ENCODE peak calls at places on chromosomes 13 and 19, in seven cellular contexts. O is trophoblast cell, E is neuronal stem cell, P is IMR-90, U is mesenchymal stem cell, D is H1, Z is mesendoderm. V is an unnamed sample.

GRCh38 chr19:45402469-45403070 is 2.3 kb downstream of the PPP1R13L start:
- DNase-seq in E (no peak), P (no peak), U (peak; percentile 37), D (no peak), Z (peak; percentile 92), O (peak; percentile 77), V (peak; percentile 85)

GRCh38 chr13:43359536-43359935 is 336.1 kb downstream of the DNAJC15 start:
- DNase-seq in E (no peak), O (no peak), U (no peak), Z (no peak), D (no peak), P (no peak), V (no peak)

GRCh38 chr13:49062297-49062896 is 86.7 kb downstream of the FNDC3A start:
- DNase-seq in Z (no peak), U (no peak), P (peak; percentile 15), O (peak; percentile 23), E (no peak), D (no peak), V (no peak)

GRCh38 chr19:42069619-42070293 is at the start of gene GRIK5:
- DNase-seq in U (no peak), Z (peak; percentile 60), O (no peak), P (no peak), D (no peak), E (no peak), V (peak; percentile 56)

GRCh38 chr13:27977476-27978300 is 8.6 kb upstream of the CDX2 start:
- DNase-seq in D (no peak), P (no peak), U (no peak), E (no peak), O (no peak), Z (peak; percentile 86), V (peak; percentile 60)

GRCh38 chr19:14333101-14333871 is 48.0 kb upstream of the ADGRE5 start:
- DNase-seq in D (no peak), P (no peak), O (peak; percentile 30), E (no peak), Z (peak; percentile 66), U (no peak), V (peak; percentile 60)

GRCh38 chr13:57557979-57558529 is 73.5 kb upstream of the PCDH17 start:
- DNase-seq in U (peak; percentile 9), O (no peak), E (peak; percentile 8), P (no peak), Z (peak; percentile 69), D (no peak), V (no peak)

GRCh38 chr13:34364633-34365032 is 546.7 kb downstream of the RFC3 start:
- DNase-seq in P (peak; percentile 16), Z (no peak), D (no peak), E (no peak), O (no peak), U (no peak), V (no peak)

GRCh38 chr13:100040196-100040595 is 48.7 kb upstream of the PCCA start:
- DNase-seq in Z (no peak), O (no peak), D (no peak), U (no peak), P (no peak), E (no peak), V (no peak)

GRCh38 chr19:18427752-18428131 is 8.5 kb downstream of the SSBP4 start:
- DNase-seq in O (no peak), D (no peak), P (no peak), U (no peak), Z (no peak), E (no peak), V (no peak)

GRCh38 chr13:78596701-78597550 is 6.4 kb downstream of the POU4F1 start:
- DNase-seq in E (peak; percentile 33), D (no peak), U (no peak), P (no peak), O (no peak), Z (no peak), V (peak; percentile 65)

GRCh38 chr13:112740502-112741131 is 50.8 kb downstream of the ATP11A start:
- DNase-seq in D (no peak), O (peak; percentile 75), E (no peak), U (peak; percentile 93), Z (no peak), P (peak; percentile 95), V (no peak)
- H2BK5ac ChIP-seq in D (peak overlapping the region; percentile 69), O (no peak overlapping the region), E (no peak overlapping the region), U (no peak overlapping the region), Z (no peak overlapping the region), P (peak overlapping the region; percentile 94), V (no peak overlapping the region)

DNA sequence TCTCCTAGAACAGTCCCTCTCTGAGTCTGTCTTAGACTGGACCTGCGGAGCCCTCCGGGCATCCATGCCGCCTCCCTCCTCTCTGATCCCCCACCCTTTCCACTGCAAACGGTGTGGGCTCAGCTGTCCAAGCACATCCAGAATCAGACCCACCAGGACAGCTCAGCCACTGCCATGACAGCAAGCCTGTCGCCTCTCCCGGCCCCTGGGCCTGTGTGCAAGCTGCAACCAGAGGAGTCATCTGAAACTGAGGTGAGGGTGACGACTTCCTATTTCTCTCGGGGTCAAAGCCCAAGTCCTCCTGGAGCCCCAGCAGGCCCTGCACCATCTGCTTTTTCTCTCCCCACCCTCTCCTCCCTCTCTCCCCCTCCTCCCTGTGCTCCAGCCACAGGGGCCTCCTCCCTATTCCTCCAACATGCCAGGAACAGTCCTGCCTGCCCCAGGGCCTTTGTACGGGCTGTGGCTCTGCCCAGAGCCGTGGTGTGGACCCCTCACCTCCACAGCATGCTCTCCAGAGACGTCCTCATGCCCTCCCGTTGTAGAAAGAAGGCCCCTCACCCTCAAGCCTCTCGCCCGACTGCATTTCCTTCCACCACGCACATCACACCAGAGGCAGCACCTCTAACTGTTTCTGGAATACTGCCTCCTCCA is 23.5 kb upstream of the MYDGF start:
- DNase-seq in P (no peak), D (no peak), U (no peak), O (no peak), Z (no peak), E (no peak), V (no peak)
- H3K27ac ChIP-seq in P (peak overlapping the region; percentile 60), D (no peak overlapping the region), U (peak overlapping the region; percentile 89), O (no peak overlapping the region), Z (no peak overlapping the region), E (no peak overlapping the region), V (no peak overlapping the region)

DNA sequence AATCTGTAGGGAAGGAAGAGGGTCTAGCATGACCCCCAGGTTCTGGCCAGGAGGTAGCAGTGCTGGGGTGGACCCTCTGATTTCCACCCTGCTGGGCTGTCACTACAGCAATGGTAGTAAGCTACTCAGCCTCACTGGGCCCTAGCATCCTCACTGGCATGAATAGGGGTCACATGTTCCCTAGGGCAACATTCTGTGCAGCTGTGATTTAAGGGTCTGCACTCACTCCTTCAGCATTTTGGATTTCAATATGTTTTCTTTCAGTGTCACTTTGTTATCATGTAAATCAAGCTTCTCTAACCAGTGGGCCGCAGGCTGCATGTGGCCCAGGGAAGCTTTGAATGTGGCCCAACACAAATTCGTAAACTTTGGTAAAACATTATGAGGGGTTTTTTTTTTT is 57.8 kb downstream of the SPATA13 start:
- DNase-seq in P (no peak), E (no peak), D (no peak), O (no peak), U (no peak), Z (no peak), V (no peak)
- H2BK5ac ChIP-seq in P (no peak overlapping the region), E (peak overlapping the region; percentile 16), D (peak overlapping the region; percentile 46), O (no peak overlapping the region), U (no peak overlapping the region), Z (no peak overlapping the region), V (no peak overlapping the region)

GRCh38 chr19:1221141-1221903 is 15.7 kb downstream of the STK11 start:
- DNase-seq in P (peak; percentile 54), O (no peak), D (no peak), U (peak; percentile 72), E (no peak), Z (no peak), V (no peak)
- H3K27ac ChIP-seq in P (no peak overlapping the region), O (no peak overlapping the region), D (no peak overlapping the region), U (no peak overlapping the region), E (no peak overlapping the region), Z (no peak overlapping the region), V (no peak overlapping the region)

GRCh38 chr19:1449467-1450442 is at the start of gene APC2:
- DNase-seq in U (peak; percentile 44), Z (peak; percentile 73), P (peak; percentile 44), D (no peak), O (no peak), E (peak; percentile 82), V (peak; percentile 83)

GRCh38 chr19:1453525-1454371 is 3.8 kb downstream of the APC2 start:
- DNase-seq in U (no peak), E (no peak), O (no peak), Z (no peak), P (no peak), D (no peak), V (peak; percentile 63)

GRCh38 chr19:1451916-1452801 is 2.2 kb downstream of the APC2 start:
- DNase-seq in E (no peak), Z (no peak), O (no peak), U (no peak), D (no peak), P (no peak), V (peak; percentile 75)

GRCh38 chr19:1452802-1453524 is 3.0 kb downstream of the APC2 start:
- DNase-seq in Z (no peak), P (no peak), U (no peak), D (no peak), E (no peak), O (no peak), V (no peak)

GRCh38 chr19:1450735-1451669 is 1.1 kb downstream of the APC2 start:
- DNase-seq in D (no peak), U (no peak), E (no peak), Z (no peak), P (no peak), O (no peak), V (no peak)
- H2BK5ac ChIP-seq in D (no peak overlapping the region), U (no peak overlapping the region), E (peak overlapping the region; percentile 35), Z (no peak overlapping the region), P (no peak overlapping the region), O (no peak overlapping the region), V (no peak overlapping the region)

GRCh38 chr19:33080761-33081681 is at the start of gene GPATCH1:
- DNase-seq in P (peak; percentile 73), E (peak; percentile 86), Z (peak; percentile 94), O (peak; percentile 80), U (peak; percentile 88), D (peak; percentile 60), V (peak; percentile 91)
- H3K27ac ChIP-seq in P (peak within 1 kb of the TSS; percentile 90), E (peak within 1 kb of the TSS; percentile 69), Z (no peak within 1 kb of the TSS), O (no peak within 1 kb of the TSS), U (peak within 1 kb of the TSS; percentile 58), D (no peak within 1 kb of the TSS), V (no peak within 1 kb of the TSS)

GRCh38 chr13:55029280-55029679 is 2000.7 kb downstream of the OLFM4 start:
- DNase-seq in Z (no peak), U (no peak), O (no peak), E (no peak), D (no peak), P (no peak), V (no peak)
- H2BK5ac ChIP-seq in Z (no peak overlapping the region), U (no peak overlapping the region), O (no peak overlapping the region), E (no peak overlapping the region), D (no peak overlapping the region), P (no peak overlapping the region), V (no peak overlapping the region)

DNA sequence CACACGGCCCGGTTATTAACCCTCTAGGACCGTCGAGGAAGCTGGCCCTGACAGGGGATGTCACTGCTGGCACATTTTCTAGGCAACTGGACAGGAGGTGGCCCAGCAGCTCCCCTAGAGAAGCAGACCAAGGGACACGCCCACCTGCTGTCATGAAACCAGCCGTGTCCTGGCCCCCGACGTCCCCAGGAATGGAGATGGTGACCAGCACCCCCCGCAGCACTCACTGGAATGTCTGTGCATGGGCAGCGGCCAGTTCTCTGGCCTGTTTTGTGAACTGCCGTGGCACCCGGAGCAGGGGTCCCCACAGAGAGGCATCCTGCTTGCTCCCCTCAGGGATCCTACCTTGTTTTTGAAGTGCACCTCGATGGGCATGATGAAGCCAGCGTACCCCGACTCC is 17.9 kb downstream of the MLLT1 start:
- DNase-seq in Z (no peak), D (no peak), E (no peak), O (no peak), U (no peak), P (no peak), V (no peak)
- H3K27ac ChIP-seq in Z (no peak overlapping the region), D (no peak overlapping the region), E (no peak overlapping the region), O (no peak overlapping the region), U (no peak overlapping the region), P (no peak overlapping the region), V (no peak overlapping the region)

V was measured in H9.